ENCODE peak calls at places on chromosome 22, in eight cellular contexts. B, L, Q, W, V, M, E and O are unnamed samples.

GRCh38 chr22:39895682-39896081 is 2.1 kb upstream of the ENTHD1 start:
- DNase-seq in E (no peak), V (no peak), B (no peak), L (no peak), Q (no peak), M (no peak), W (no peak), O (no peak)

GRCh38 chr22:22129387-22129786 is 115.2 kb upstream of the VPREB1 start:
- DNase-seq in E (no peak), B (no peak), Q (no peak), W (no peak), V (no peak), L (no peak), M (no peak), O (no peak)

GRCh38 chr22:37552560-37553163 is 7.6 kb upstream of the CDC42EP1 start:
- DNase-seq in Q (no peak), B (no peak), E (no peak), L (peak), W (no peak), M (peak), V (peak), O (no peak)

GRCh38 chr22:41512421-41513194 is 31.7 kb downstream of the POLR3H start:
- DNase-seq in V (peak), B (peak), W (no peak), Q (no peak), L (peak), M (peak), E (no peak), O (peak)

GRCh38 chr22:28426346-28427132 is 253.1 kb downstream of the TTC28 start:
- DNase-seq in B (no peak), Q (no peak), E (no peak), L (no peak), M (peak), V (no peak), W (no peak), O (no peak)

GRCh38 chr22:33073989-33074391 is 15.8 kb upstream of the SYN3 start:
- DNase-seq in B (peak), Q (no peak), M (peak), E (no peak), V (no peak), L (no peak), W (no peak), O (no peak)

GRCh38 chr22:49648053-49648452 is 179.6 kb downstream of the BRD1 start:
- DNase-seq in Q (no peak), E (no peak), B (no peak), L (no peak), W (no peak), V (no peak), M (no peak), O (no peak)

GRCh38 chr22:41966607-41967240 is 2.5 kb upstream of the SEPTIN3 start:
- DNase-seq in M (peak), L (peak), Q (no peak), V (peak), W (no peak), E (peak), B (peak), O (no peak)

GRCh38 chr22:40310081-40310770 is 36.1 kb upstream of the ADSL start:
- DNase-seq in L (no peak), B (no peak), M (peak), V (no peak), E (no peak), W (no peak), Q (no peak), O (peak)

GRCh38 chr22:27084130-27084529 is 426.7 kb downstream of the MIAT start:
- DNase-seq in W (no peak), B (no peak), E (no peak), Q (no peak), V (no peak), M (no peak), L (no peak), O (no peak)

GRCh38 chr22:16387088-16387487 is 205.5 kb downstream of the CCT8L2 start:
- DNase-seq in B (no peak), M (no peak), E (no peak), V (no peak), Q (no peak), W (no peak), L (no peak), O (no peak)

GRCh38 chr22:41939981-41940852 is 6.7 kb downstream of the CENPM start:
- DNase-seq in Q (no peak), W (peak), M (no peak), L (peak), E (peak), V (peak), B (no peak), O (no peak)

GRCh38 chr22:39699631-39700348 is 129.2 kb downstream of the CACNA1I start:
- DNase-seq in E (no peak), L (no peak), Q (peak), V (no peak), B (no peak), M (no peak), W (no peak), O (no peak)

GRCh38 chr22:26606611-26607010 is 11.2 kb downstream of the CRYBB1 start:
- DNase-seq in V (no peak), L (no peak), M (peak), B (peak), Q (no peak), E (no peak), W (no peak), O (no peak)

GRCh38 chr22:41338614-41339212 is 37.4 kb downstream of the ZC3H7B start:
- DNase-seq in E (no peak), V (no peak), Q (no peak), W (no peak), L (no peak), B (no peak), M (no peak), O (no peak)

GRCh38 chr22:34946339-34946985 is 119.5 kb upstream of the ISX start:
- DNase-seq in B (no peak), W (no peak), M (peak), Q (no peak), V (no peak), E (no peak), L (no peak), O (no peak)

GRCh38 chr22:24232725-24233124 is 12.2 kb downstream of the GGT5 start:
- DNase-seq in V (no peak), E (no peak), M (no peak), L (no peak), W (no peak), B (no peak), Q (no peak), O (no peak)
- H3K4me3 ChIP-seq in V (no peak), E (no peak), M (no peak), L (no peak), W (no peak), B (no peak), Q (no peak), O (no peak)

GRCh38 chr22:31085493-31085824 is 4.3 kb downstream of the SMTN start:
- DNase-seq in M (no peak), E (no peak), W (peak), V (peak), Q (peak), L (no peak), B (no peak), O (no peak)
- H3K4me3 ChIP-seq in M (peak), E (peak), W (no peak), V (peak), Q (peak), L (peak), B (no peak), O (peak)

GRCh38 chr22:36507518-36508010 is 724 bp upstream of the FOXRED2 start:
- DNase-seq in L (no peak), M (no peak), B (no peak), E (no peak), Q (no peak), W (no peak), V (no peak), O (no peak)
- H3K4me3 ChIP-seq in L (no peak), M (no peak), B (no peak), E (peak), Q (peak), W (no peak), V (peak), O (peak)

GRCh38 chr22:20127318-20127868 is 4.2 kb upstream of the ZDHHC8 start:
- DNase-seq in E (no peak), V (no peak), L (no peak), W (no peak), M (no peak), Q (no peak), B (no peak), O (no peak)
- H3K4me3 ChIP-seq in E (no peak), V (no peak), L (no peak), W (no peak), M (no peak), Q (no peak), B (no peak), O (no peak)

DNA sequence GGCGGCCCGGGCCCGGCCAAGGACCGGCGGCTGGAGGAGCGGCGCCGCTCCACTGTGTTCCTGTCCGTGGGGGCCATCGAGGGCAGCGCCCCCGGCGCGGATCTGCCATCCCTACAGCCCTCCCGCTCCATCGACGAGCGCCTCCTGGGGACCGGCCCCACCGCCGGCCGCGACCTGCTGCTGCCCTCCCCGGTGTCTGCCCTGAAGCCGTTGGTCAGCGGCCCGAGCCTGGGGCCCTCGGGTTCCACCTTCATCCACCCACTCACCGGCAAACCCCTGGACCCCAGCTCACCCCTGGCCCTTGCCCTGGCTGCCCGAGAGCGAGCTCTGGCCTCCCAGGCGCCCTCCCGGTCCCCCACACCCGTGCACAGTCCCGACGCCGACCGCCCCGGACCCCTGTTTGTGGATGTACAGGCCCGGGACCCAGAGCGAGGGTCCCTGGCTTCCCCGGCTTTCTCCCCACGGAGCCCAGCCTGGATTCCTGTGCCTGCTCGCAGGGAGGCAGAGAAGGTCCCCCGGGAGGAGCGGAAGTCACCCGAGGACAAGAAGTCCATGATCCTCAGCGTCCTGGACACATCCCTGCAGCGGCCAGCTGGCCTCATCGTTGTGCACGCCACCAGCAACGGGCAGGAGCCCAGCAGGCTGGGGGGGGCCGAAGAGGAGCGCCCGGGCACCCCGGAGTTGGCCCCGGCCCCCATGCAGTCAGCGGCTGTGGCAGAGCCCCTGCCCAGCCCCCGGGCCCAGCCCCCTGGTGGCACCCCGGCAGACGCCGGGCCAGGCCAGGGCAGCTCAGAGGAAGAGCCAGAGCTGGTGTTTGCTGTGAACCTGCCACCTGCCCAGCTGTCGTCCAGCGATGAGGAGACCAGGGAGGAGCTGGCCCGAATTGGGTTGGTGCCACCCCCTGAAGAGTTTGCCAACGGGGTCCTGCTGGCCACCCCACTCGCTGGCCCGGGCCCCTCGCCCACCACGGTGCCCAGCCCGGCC is 16.9 kb upstream of the ACR start:
- DNase-seq in L (no peak), E (no peak), M (no peak), W (no peak), B (no peak), V (no peak), Q (peak), O (no peak)
- H3K4me3 ChIP-seq in L (no peak), E (no peak), M (no peak), W (no peak), B (no peak), V (peak), Q (no peak), O (no peak)

GRCh38 chr22:36453855-36454378 is 27.5 kb downstream of the TXN2 start:
- DNase-seq in L (no peak), E (no peak), W (peak), Q (no peak), M (no peak), V (no peak), B (no peak), O (no peak)
- H3K4me3 ChIP-seq in L (no peak), E (no peak), W (no peak), Q (no peak), M (no peak), V (no peak), B (no peak), O (no peak)

GRCh38 chr22:44711701-44712100 is 9.7 kb downstream of the PRR5 start:
- DNase-seq in E (no peak), L (no peak), Q (no peak), W (no peak), B (no peak), M (no peak), V (no peak), O (no peak)

GRCh38 chr22:44712156-44712555 is 10.2 kb downstream of the PRR5 start:
- DNase-seq in B (no peak), E (no peak), L (no peak), Q (peak), V (no peak), W (no peak), M (no peak), O (no peak)

GRCh38 chr22:44709881-44710400 is 7.9 kb downstream of the PRR5 start:
- DNase-seq in Q (peak), L (no peak), B (no peak), M (no peak), W (no peak), V (no peak), E (peak), O (no peak)

GRCh38 chr22:44710474-44711235 is 8.7 kb downstream of the PRR5 start:
- DNase-seq in L (no peak), Q (no peak), B (no peak), W (peak), E (peak), M (no peak), V (no peak), O (no peak)

GRCh38 chr22:44711236-44711560 is 9.2 kb downstream of the PRR5 start:
- DNase-seq in M (no peak), W (no peak), Q (no peak), E (no peak), L (no peak), V (no peak), B (no peak), O (no peak)
- H3K4me3 ChIP-seq in M (no peak), W (no peak), Q (no peak), E (no peak), L (no peak), V (no peak), B (no peak), O (no peak)